ENCODE peak calls at places on chromosomes 1 and 21, in seven cellular contexts. One of them, this sample, is unnamed.

GRCh38 chr1:12456979-12457378 is 161.0 kb downstream of the DHRS3 start:
- DNase-seq in fibroblast of lung: peak; percentile 95
- DNase-seq in colonic mucosa: no peak
- DNase-seq in suprapubic skin: no peak
- DNase-seq in lower lobe of right lung: no peak
- DNase-seq in spleen: no peak
- DNase-seq in adrenal gland: no peak
- DNase-seq in this sample: no peak

GRCh38 chr1:161886589-161886988 is 120.5 kb downstream of the ATF6 start:
- DNase-seq in fibroblast of lung: no peak
- DNase-seq in suprapubic skin: no peak
- DNase-seq in spleen: no peak
- DNase-seq in adrenal gland: no peak
- DNase-seq in colonic mucosa: no peak
- DNase-seq in lower lobe of right lung: no peak
- DNase-seq in this sample: no peak

GRCh38 chr1:39902121-39902807 is 547 bp upstream of the MYCL start:
- DNase-seq in suprapubic skin: peak; percentile 71
- DNase-seq in lower lobe of right lung: peak; percentile 90
- DNase-seq in spleen: peak; percentile 92
- DNase-seq in colonic mucosa: peak; percentile 88
- DNase-seq in adrenal gland: peak; percentile 63
- DNase-seq in fibroblast of lung: peak; percentile 32
- DNase-seq in this sample: peak; percentile 71

GRCh38 chr1:56834137-56834900 is 15.1 kb upstream of the FYB2 start:
- DNase-seq in adrenal gland: no peak
- DNase-seq in suprapubic skin: no peak
- DNase-seq in lower lobe of right lung: no peak
- DNase-seq in fibroblast of lung: no peak
- DNase-seq in spleen: no peak
- DNase-seq in colonic mucosa: no peak
- DNase-seq in this sample: no peak

GRCh38 chr1:77156214-77156613 is 63.0 kb downstream of the PIGK start:
- DNase-seq in fibroblast of lung: peak; percentile 2
- DNase-seq in adrenal gland: no peak
- DNase-seq in spleen: no peak
- DNase-seq in suprapubic skin: no peak
- DNase-seq in colonic mucosa: no peak
- DNase-seq in lower lobe of right lung: no peak
- DNase-seq in this sample: no peak

GRCh38 chr1:189616893-189617292 is 860.8 kb downstream of the BRINP3 start:
- DNase-seq in fibroblast of lung: peak; percentile 53
- DNase-seq in colonic mucosa: no peak
- DNase-seq in spleen: no peak
- DNase-seq in lower lobe of right lung: no peak
- DNase-seq in suprapubic skin: no peak
- DNase-seq in adrenal gland: no peak
- DNase-seq in this sample: no peak

GRCh38 chr1:111515291-111516007 is 12.0 kb upstream of the ADORA3 start:
- DNase-seq in adrenal gland: peak; percentile 61
- DNase-seq in fibroblast of lung: peak; percentile 72
- DNase-seq in spleen: peak; percentile 90
- DNase-seq in suprapubic skin: peak; percentile 74
- DNase-seq in lower lobe of right lung: peak; percentile 79
- DNase-seq in colonic mucosa: no peak
- DNase-seq in this sample: peak; percentile 92

GRCh38 chr1:220339581-220339980 is 67.3 kb upstream of the RAB3GAP2 start:
- DNase-seq in fibroblast of lung: peak; percentile 22
- DNase-seq in adrenal gland: no peak
- DNase-seq in spleen: no peak
- DNase-seq in lower lobe of right lung: no peak
- DNase-seq in colonic mucosa: no peak
- DNase-seq in suprapubic skin: no peak
- DNase-seq in this sample: no peak

GRCh38 chr21:34913786-34914185 is 135.3 kb downstream of the RUNX1 start:
- DNase-seq in adrenal gland: no peak
- DNase-seq in fibroblast of lung: no peak
- DNase-seq in lower lobe of right lung: no peak
- DNase-seq in suprapubic skin: no peak
- DNase-seq in colonic mucosa: no peak
- DNase-seq in spleen: no peak
- DNase-seq in this sample: no peak

GRCh38 chr1:117370071-117370470 is 2.8 kb downstream of the MAN1A2 start:
- DNase-seq in fibroblast of lung: no peak
- DNase-seq in suprapubic skin: no peak
- DNase-seq in adrenal gland: no peak
- DNase-seq in lower lobe of right lung: no peak
- DNase-seq in colonic mucosa: no peak
- DNase-seq in spleen: no peak
- DNase-seq in this sample: no peak

GRCh38 chr1:109789771-109790170 is 26.0 kb upstream of the EPS8L3 start:
- DNase-seq in spleen: no peak
- DNase-seq in lower lobe of right lung: peak; percentile 36
- DNase-seq in suprapubic skin: peak; percentile 45
- DNase-seq in colonic mucosa: peak; percentile 16
- DNase-seq in fibroblast of lung: no peak
- DNase-seq in adrenal gland: no peak
- DNase-seq in this sample: peak; percentile 22

GRCh38 chr1:167489581-167490340 is 28.6 kb downstream of the CD247 start:
- DNase-seq in lower lobe of right lung: no peak
- DNase-seq in spleen: no peak
- DNase-seq in colonic mucosa: no peak
- DNase-seq in fibroblast of lung: no peak
- DNase-seq in adrenal gland: no peak
- DNase-seq in suprapubic skin: no peak
- DNase-seq in this sample: no peak

GRCh38 chr1:168613689-168614655 is 37.6 kb downstream of the XCL1 start:
- DNase-seq in fibroblast of lung: peak; percentile 51
- DNase-seq in suprapubic skin: no peak
- DNase-seq in lower lobe of right lung: no peak
- DNase-seq in adrenal gland: no peak
- DNase-seq in colonic mucosa: no peak
- DNase-seq in spleen: no peak
- DNase-seq in this sample: no peak

DNA sequence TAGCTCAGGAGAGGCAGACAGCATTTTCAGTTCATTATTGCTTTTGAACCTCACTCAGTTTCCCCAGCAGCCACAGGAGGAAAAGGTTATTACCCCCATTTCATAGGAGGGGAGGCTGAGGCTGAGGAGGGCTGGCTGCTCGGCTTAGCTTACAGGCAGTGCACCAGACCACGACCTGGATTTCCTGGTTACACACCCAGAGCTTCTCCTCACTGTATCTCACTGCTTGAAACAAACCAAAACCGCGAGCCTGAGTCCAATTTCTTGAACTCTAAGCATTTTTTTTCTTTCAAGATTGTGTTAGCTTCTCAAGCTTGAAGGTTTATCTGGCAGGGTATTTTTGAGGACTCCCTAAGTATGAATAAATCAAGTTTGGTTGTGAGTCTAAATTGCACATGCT is 188.9 kb upstream of the EDN2 start:
- DNase-seq in suprapubic skin: no peak
- DNase-seq in colonic mucosa: no peak
- DNase-seq in adrenal gland: no peak
- DNase-seq in fibroblast of lung: peak; percentile 45
- DNase-seq in lower lobe of right lung: no peak
- DNase-seq in spleen: peak; percentile 82
- DNase-seq in this sample: no peak
- H3K4me3 ChIP-seq in suprapubic skin: no peak overlapping the region
- H3K4me3 ChIP-seq in colonic mucosa: no peak overlapping the region
- H3K4me3 ChIP-seq in adrenal gland: no peak overlapping the region
- H3K4me3 ChIP-seq in fibroblast of lung: no peak overlapping the region
- H3K4me3 ChIP-seq in lower lobe of right lung: no peak overlapping the region
- H3K4me3 ChIP-seq in spleen: no peak overlapping the region
- H3K4me3 ChIP-seq in this sample: no peak overlapping the region

GRCh38 chr1:30895382-30895941 is 13.1 kb downstream of the SDC3 start:
- DNase-seq in suprapubic skin: no peak
- DNase-seq in adrenal gland: peak; percentile 57
- DNase-seq in spleen: no peak
- DNase-seq in fibroblast of lung: no peak
- DNase-seq in colonic mucosa: no peak
- DNase-seq in lower lobe of right lung: no peak
- DNase-seq in this sample: no peak

GRCh38 chr1:30896905-30897304 is 11.7 kb downstream of the SDC3 start:
- DNase-seq in spleen: no peak
- DNase-seq in colonic mucosa: no peak
- DNase-seq in suprapubic skin: no peak
- DNase-seq in lower lobe of right lung: no peak
- DNase-seq in adrenal gland: no peak
- DNase-seq in fibroblast of lung: no peak
- DNase-seq in this sample: no peak

GRCh38 chr1:30898031-30898815 is 10.3 kb downstream of the SDC3 start:
- DNase-seq in spleen: peak; percentile 61
- DNase-seq in suprapubic skin: no peak
- DNase-seq in colonic mucosa: no peak
- DNase-seq in lower lobe of right lung: no peak
- DNase-seq in adrenal gland: no peak
- DNase-seq in fibroblast of lung: no peak
- DNase-seq in this sample: no peak

GRCh38 chr1:30894508-30894973 is 14.0 kb downstream of the SDC3 start:
- DNase-seq in fibroblast of lung: no peak
- DNase-seq in adrenal gland: no peak
- DNase-seq in suprapubic skin: no peak
- DNase-seq in colonic mucosa: no peak
- DNase-seq in spleen: no peak
- DNase-seq in lower lobe of right lung: no peak
- DNase-seq in this sample: no peak

DNA sequence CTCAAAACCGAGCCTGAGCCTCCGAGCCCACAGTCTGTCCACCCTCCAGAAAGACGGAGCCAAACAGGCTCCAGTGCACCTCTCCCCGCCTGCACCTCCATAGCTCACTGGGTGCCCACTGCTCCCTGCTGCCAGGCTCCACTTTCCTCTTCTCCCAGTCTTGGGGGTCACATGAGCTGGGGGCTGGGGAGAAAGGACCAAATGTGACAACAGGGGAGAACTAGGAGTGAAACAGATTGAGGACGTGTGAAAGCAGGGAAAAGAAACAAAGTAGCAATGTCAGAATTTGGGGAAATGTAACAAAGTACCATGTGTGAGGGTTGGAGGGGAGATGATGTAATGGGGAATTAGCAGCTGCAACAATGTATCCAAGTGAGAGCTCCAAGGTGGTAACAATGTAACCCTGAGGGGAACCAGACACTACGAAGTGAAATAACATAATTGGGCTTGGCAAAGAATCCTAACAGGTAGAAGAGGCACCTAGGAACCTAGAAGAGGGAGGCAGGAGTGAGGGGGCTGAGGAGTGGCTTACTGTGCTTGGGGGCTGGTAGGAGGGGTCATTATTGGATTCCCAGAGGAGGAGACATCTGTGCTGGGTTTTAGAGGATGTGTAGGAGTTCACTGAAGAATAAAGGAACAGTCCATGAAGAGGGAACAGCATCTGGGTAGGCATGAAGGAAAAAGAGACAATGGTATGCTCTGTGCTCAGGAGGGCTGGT is 12.5 kb downstream of the SDC3 start:
- DNase-seq in spleen: no peak
- DNase-seq in colonic mucosa: no peak
- DNase-seq in fibroblast of lung: no peak
- DNase-seq in adrenal gland: no peak
- DNase-seq in suprapubic skin: no peak
- DNase-seq in lower lobe of right lung: no peak
- DNase-seq in this sample: no peak
- H3K27ac ChIP-seq in spleen: no peak overlapping the region
- H3K27ac ChIP-seq in colonic mucosa: no peak overlapping the region
- H3K27ac ChIP-seq in fibroblast of lung: no peak overlapping the region
- H3K27ac ChIP-seq in adrenal gland: peak overlapping the region; percentile 78
- H3K27ac ChIP-seq in suprapubic skin: no peak overlapping the region
- H3K27ac ChIP-seq in lower lobe of right lung: no peak overlapping the region
- H3K27ac ChIP-seq in this sample: no peak overlapping the region

GRCh38 chr21:37758997-37759396 is 157.3 kb downstream of the KCNJ6 start:
- DNase-seq in adrenal gland: peak; percentile 32
- DNase-seq in colonic mucosa: peak; percentile 28
- DNase-seq in fibroblast of lung: peak; percentile 47
- DNase-seq in suprapubic skin: no peak
- DNase-seq in spleen: no peak
- DNase-seq in lower lobe of right lung: no peak
- DNase-seq in this sample: peak; percentile 78
- TF ChIP-seq CTCF in adrenal gland: peak; percentile 47
- TF ChIP-seq CTCF in colonic mucosa: peak; percentile 41
- TF ChIP-seq CTCF in fibroblast of lung: peak; percentile 79
- TF ChIP-seq CTCF in suprapubic skin: no peak
- TF ChIP-seq CTCF in spleen: peak; percentile 8
- TF ChIP-seq CTCF in lower lobe of right lung: peak; percentile 41
- TF ChIP-seq CTCF in this sample: peak; percentile 17

GRCh38 chr1:23768733-23769132 is 9.5 kb upstream of the PITHD1 start:
- DNase-seq in lower lobe of right lung: no peak
- DNase-seq in adrenal gland: no peak
- DNase-seq in suprapubic skin: no peak
- DNase-seq in spleen: no peak
- DNase-seq in colonic mucosa: no peak
- DNase-seq in fibroblast of lung: no peak
- DNase-seq in this sample: no peak

GRCh38 chr1:23774174-23774880 is 3.9 kb upstream of the PITHD1 start:
- DNase-seq in spleen: no peak
- DNase-seq in suprapubic skin: no peak
- DNase-seq in lower lobe of right lung: no peak
- DNase-seq in adrenal gland: no peak
- DNase-seq in colonic mucosa: no peak
- DNase-seq in fibroblast of lung: no peak
- DNase-seq in this sample: no peak

GRCh38 chr1:23776198-23776597 is 2.0 kb upstream of the PITHD1 start:
- DNase-seq in colonic mucosa: no peak
- DNase-seq in suprapubic skin: no peak
- DNase-seq in lower lobe of right lung: no peak
- DNase-seq in spleen: no peak
- DNase-seq in adrenal gland: no peak
- DNase-seq in fibroblast of lung: no peak
- DNase-seq in this sample: no peak

GRCh38 chr1:23772854-23773242 is 5.4 kb upstream of the PITHD1 start:
- DNase-seq in colonic mucosa: no peak
- DNase-seq in spleen: no peak
- DNase-seq in adrenal gland: no peak
- DNase-seq in suprapubic skin: no peak
- DNase-seq in fibroblast of lung: no peak
- DNase-seq in lower lobe of right lung: no peak
- DNase-seq in this sample: no peak

DNA sequence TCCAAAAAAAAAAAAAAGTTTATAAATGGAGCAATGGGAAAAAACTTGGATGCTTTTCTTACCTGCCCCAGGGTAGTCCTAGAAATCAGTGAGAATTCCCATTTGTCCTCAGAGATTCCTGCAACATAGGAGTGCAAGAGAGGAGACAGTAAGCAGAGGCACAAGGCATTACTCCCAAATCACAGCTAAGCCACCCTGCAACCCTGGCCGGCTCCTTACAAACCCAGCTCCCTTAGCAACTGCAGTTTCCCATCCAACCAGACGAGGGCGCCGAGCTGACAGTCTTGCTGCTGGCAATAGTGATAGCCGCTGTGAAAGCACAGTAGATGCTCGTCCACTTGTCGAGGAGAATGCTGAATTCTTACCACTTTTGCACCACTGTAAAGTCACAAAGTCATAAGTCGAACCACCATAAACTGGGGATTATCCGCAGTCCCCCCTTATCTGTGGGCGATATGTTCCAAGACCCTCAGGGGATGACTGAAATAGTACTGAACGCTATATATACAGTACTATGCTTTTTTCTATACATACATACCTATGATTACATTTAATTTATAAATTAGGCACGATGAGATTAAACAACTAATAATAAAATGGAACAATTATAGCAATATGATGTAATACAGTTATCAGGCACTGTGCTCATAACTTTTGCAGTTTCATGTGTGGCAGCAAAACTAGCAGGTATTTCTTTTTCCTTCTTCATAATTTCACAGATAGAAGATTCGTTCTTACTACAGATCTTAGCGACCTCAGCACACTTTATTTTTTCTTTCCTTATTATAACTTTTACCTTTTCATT is 6.0 kb upstream of the PITHD1 start:
- DNase-seq in fibroblast of lung: peak; percentile 65
- DNase-seq in colonic mucosa: peak; percentile 92
- DNase-seq in lower lobe of right lung: peak; percentile 92
- DNase-seq in adrenal gland: peak; percentile 93
- DNase-seq in suprapubic skin: peak; percentile 90
- DNase-seq in spleen: peak; percentile 96
- DNase-seq in this sample: peak; percentile 87
- H3K4me3 ChIP-seq in fibroblast of lung: no peak overlapping the region
- H3K4me3 ChIP-seq in colonic mucosa: no peak overlapping the region
- H3K4me3 ChIP-seq in lower lobe of right lung: no peak overlapping the region
- H3K4me3 ChIP-seq in adrenal gland: no peak overlapping the region
- H3K4me3 ChIP-seq in suprapubic skin: no peak overlapping the region
- H3K4me3 ChIP-seq in spleen: no peak overlapping the region
- H3K4me3 ChIP-seq in this sample: no peak overlapping the region

This sample was measured in left lung.